ENCODE peak calls at places on chromosome 19, in nine cellular contexts. C is PC-9; B is NCI-H69; Y is neural crest cell; K is CD8-positive, alpha-beta T cell; P is occipital lobe; D is Right ventricle myocardium superior; U is dorsolateral prefrontal cortex; H is activated CD4-positive, alpha-beta T cell treated with anti-CD3 and anti-CD28 coated beads, Interleukin-2, amount 50 U/mL, for 4 hours. M is an unnamed sample.

GRCh38 chr19:36151144-36152051 is 849 bp downstream of the COX7A1 start:
- DNase-seq in C (no peak), B (no peak), Y (no peak), K (no peak), P (no peak), D (peak), U (no peak), H (no peak), M (peak)

GRCh38 chr19:8131517-8131916 is 17.9 kb downstream of the FBN3 start:
- DNase-seq in C (no peak), B (no peak), Y (no peak), K (no peak), P (no peak), D (no peak), U (no peak), H (no peak), M (no peak)

GRCh38 chr19:1221141-1221903 is 15.7 kb downstream of the STK11 start:
- DNase-seq in C (no peak), B (no peak), Y (peak), K (no peak), P (no peak), D (peak), U (peak), H (no peak), M (peak)

GRCh38 chr19:50209131-50209530 is 5.7 kb downstream of the MYH14 start:
- DNase-seq in C (no peak), B (no peak), Y (no peak), K (no peak), P (no peak), D (no peak), U (no peak), H (no peak), M (no peak)

GRCh38 chr19:47447470-47448359 is 24.0 kb downstream of the SLC8A2 start:
- DNase-seq in C (no peak), B (peak), Y (peak), K (peak), P (peak), D (no peak), U (peak), H (peak), M (peak)

GRCh38 chr19:16571283-16571682 is 932 bp downstream of the SLC35E1 start:
- DNase-seq in C (no peak), B (peak), Y (no peak), K (no peak), P (no peak), D (no peak), U (no peak), H (no peak), M (peak)

GRCh38 chr19:44653977-44654784 is 10.5 kb downstream of the PVR start:
- DNase-seq in C (peak), B (no peak), Y (peak), K (peak), P (no peak), D (peak), U (peak), H (peak), M (peak)

GRCh38 chr19:50008532-50008931 is 16.6 kb downstream of the VRK3 start:
- DNase-seq in C (no peak), B (peak), Y (peak), K (no peak), P (no peak), D (no peak), U (no peak), H (no peak), M (peak)

GRCh38 chr19:15423130-15423529 is 4.3 kb upstream of the AKAP8L start:
- DNase-seq in C (no peak), B (no peak), Y (no peak), K (no peak), P (no peak), D (no peak), U (no peak), H (no peak), M (no peak)

GRCh38 chr19:50796128-50796633 is 6.0 kb downstream of the ACP4 start:
- DNase-seq in C (no peak), B (peak), Y (no peak), K (no peak), P (no peak), D (no peak), U (no peak), H (no peak), M (no peak)

GRCh38 chr19:33214621-33215020 is 11.0 kb downstream of the SLC7A10 start:
- DNase-seq in C (no peak), B (peak), Y (peak), K (no peak), P (no peak), D (no peak), U (no peak), H (no peak), M (peak)

GRCh38 chr19:5567360-5567970 is at the start of gene TINCR:
- DNase-seq in C (no peak), B (peak), Y (peak), K (no peak), P (no peak), D (no peak), U (no peak), H (no peak), M (no peak)

GRCh38 chr19:3966051-3967017 is 4.6 kb downstream of the DAPK3 start:
- DNase-seq in C (no peak), B (no peak), Y (no peak), K (no peak), P (no peak), D (no peak), U (no peak), H (no peak), M (no peak)

GRCh38 chr19:21321134-21321533 is 8.1 kb downstream of the ZNF708 start:
- DNase-seq in C (no peak), B (no peak), Y (no peak), K (no peak), P (no peak), D (no peak), U (no peak), H (no peak), M (no peak)

GRCh38 chr19:54473071-54473941 is at the start of gene CDC42EP5:
- DNase-seq in C (no peak), B (peak), Y (peak), K (no peak), P (no peak), D (peak), U (no peak), H (no peak), M (peak)

GRCh38 chr19:17327068-17327653 is 7.5 kb downstream of the ANO8 start:
- DNase-seq in C (no peak), B (no peak), Y (no peak), K (no peak), P (no peak), D (no peak), U (no peak), H (no peak), M (no peak)

GRCh38 chr19:29372461-29372860 is 153.3 kb upstream of the VSTM2B start:
- DNase-seq in C (no peak), B (no peak), Y (no peak), K (no peak), P (no peak), D (no peak), U (no peak), H (no peak), M (no peak)

GRCh38 chr19:50906217-50906616 is 5.0 kb downstream of the KLK4 start:
- DNase-seq in C (no peak), B (peak), Y (peak), K (peak), P (no peak), D (no peak), U (no peak), H (no peak), M (peak)

GRCh38 chr19:18660051-18660910 is 23.2 kb upstream of the CRTC1 start:
- DNase-seq in C (no peak), B (no peak), Y (no peak), K (no peak), P (no peak), D (peak), U (no peak), H (no peak), M (peak)

M was measured in dermis blood vessel endothelial cell.